ENCODE peak calls at places on chromosomes 3 and 15, in six cellular contexts. C is GM12878, Y is HepG2, P is K562, F is A549, M is endothelial cell of umbilical vein. T is an unnamed sample.

GRCh38 chr15:50341737-50342136 is 13.3 kb downstream of the GABPB1 start:
- DNase-seq in P (no peak), M (no peak), C (no peak), Y (no peak), F (no peak), T (no peak)

GRCh38 chr3:76997733-76998132 is 42.2 kb upstream of the ROBO2 start:
- DNase-seq in Y (no peak), C (no peak), M (no peak), P (no peak), F (no peak), T (no peak)

GRCh38 chr15:80788536-80788935 is 9.4 kb downstream of the CEMIP start:
- DNase-seq in Y (no peak), F (no peak), C (no peak), P (no peak), M (no peak), T (no peak)

GRCh38 chr15:68389936-68390790 is 41.8 kb downstream of the ITGA11 start:
- DNase-seq in F (no peak), P (no peak), M (peak; percentile 80), C (peak; percentile 37), Y (no peak), T (peak; percentile 98)

GRCh38 chr15:91694131-91694828 is 159.2 kb upstream of the SLCO3A1 start:
- DNase-seq in Y (no peak), F (no peak), C (no peak), M (no peak), P (no peak), T (no peak)

GRCh38 chr15:90660195-90660995 is 56.8 kb upstream of the BLM start:
- DNase-seq in C (peak; percentile 86), M (no peak), Y (no peak), P (peak; percentile 92), F (peak; percentile 47), T (peak; percentile 99)

GRCh38 chr15:57286446-57287127 is 89.7 kb upstream of the CGNL1 start:
- DNase-seq in C (no peak), M (no peak), Y (no peak), F (no peak), P (no peak), T (no peak)

GRCh38 chr15:92167413-92167950 is 226.2 kb upstream of the ST8SIA2 start:
- DNase-seq in P (no peak), C (no peak), Y (peak; percentile 47), M (no peak), F (no peak), T (no peak)

GRCh38 chr3:177905173-177905894 is 630.9 kb upstream of the KCNMB2 start:
- DNase-seq in F (no peak), Y (no peak), M (peak; percentile 34), P (no peak), C (no peak), T (no peak)

GRCh38 chr3:151434151-151434890 is 26.5 kb downstream of the IGSF10 start:
- DNase-seq in Y (no peak), F (peak; percentile 77), P (no peak), C (no peak), M (no peak), T (no peak)

GRCh38 chr3:71560665-71561064 is 22.9 kb downstream of the FOXP1 start:
- DNase-seq in Y (no peak), F (no peak), P (no peak), C (no peak), M (no peak), T (no peak)

GRCh38 chr15:57422113-57422754 is 45.9 kb downstream of the CGNL1 start:
- DNase-seq in C (peak; percentile 55), M (peak; percentile 40), Y (peak; percentile 7), F (no peak), P (no peak), T (peak; percentile 83)

GRCh38 chr3:128395500-128396125 is 71.1 kb downstream of the DNAJB8 start:
- DNase-seq in F (no peak), C (no peak), M (peak; percentile 43), Y (no peak), P (peak; percentile 47), T (no peak)

GRCh38 chr15:35243758-35244157 is 158.7 kb upstream of the NANOGP8 start:
- DNase-seq in F (no peak), P (no peak), M (no peak), Y (no peak), C (no peak), T (no peak)

GRCh38 chr3:73610493-73610892 is 14.2 kb downstream of the PDZRN3 start:
- DNase-seq in M (no peak), C (no peak), Y (no peak), P (no peak), F (no peak), T (no peak)
- TF ChIP-seq MYC in M (no peak), C (no peak), Y (no peak), P (no peak), F (no peak), T (no peak)

DNA sequence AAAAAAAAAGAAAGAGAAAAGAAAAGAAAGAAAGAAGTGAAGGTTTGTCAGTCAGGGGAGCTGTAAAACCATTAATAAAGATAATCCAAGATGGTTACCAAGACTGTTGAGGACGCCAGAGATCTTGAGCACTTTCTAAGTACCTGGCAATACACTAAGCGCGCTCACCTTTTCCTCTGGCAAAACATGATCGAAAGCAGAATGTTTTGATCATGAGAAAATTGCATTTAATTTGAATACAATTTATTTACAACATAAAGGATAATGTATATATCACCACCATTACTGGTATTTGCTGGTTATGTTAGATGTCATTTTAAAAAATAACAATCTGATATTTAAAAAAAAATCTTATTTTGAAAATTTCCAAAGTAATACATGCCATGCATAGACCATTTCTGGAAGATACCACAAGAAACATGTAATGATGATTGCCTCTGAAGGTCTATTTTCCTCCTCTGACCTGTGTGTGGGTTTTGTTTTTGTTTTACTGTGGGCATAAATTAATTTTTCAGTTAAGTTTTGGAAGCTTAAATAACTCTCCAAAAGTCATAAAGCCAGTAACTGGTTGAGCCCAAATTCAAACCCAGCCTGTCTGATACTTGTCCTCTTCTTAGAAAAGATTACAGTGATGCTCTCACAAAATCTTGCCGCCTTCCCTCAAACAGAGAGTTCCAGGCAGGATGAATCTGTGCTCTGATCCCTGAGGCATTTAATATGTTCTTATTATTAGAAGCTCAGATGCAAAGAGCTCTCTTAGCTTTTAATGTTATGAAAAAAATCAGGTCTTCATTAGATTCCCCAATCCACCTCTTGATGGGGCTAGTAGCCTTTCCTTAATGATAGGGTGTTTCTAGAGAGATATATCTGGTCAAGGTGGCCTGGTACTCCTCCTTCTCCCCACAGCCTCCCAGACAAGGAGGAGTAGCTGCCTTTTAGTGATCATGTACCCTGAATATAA is 2.0 kb downstream of the B2M start:
- DNase-seq in F (peak; percentile 60), Y (peak; percentile 27), C (no peak), M (peak; percentile 55), P (peak; percentile 64), T (peak; percentile 52)
- TF ChIP-seq POLR2A in F (no peak), Y (no peak), C (peak; percentile 46), M (no peak), P (no peak), T (no peak)

DNA sequence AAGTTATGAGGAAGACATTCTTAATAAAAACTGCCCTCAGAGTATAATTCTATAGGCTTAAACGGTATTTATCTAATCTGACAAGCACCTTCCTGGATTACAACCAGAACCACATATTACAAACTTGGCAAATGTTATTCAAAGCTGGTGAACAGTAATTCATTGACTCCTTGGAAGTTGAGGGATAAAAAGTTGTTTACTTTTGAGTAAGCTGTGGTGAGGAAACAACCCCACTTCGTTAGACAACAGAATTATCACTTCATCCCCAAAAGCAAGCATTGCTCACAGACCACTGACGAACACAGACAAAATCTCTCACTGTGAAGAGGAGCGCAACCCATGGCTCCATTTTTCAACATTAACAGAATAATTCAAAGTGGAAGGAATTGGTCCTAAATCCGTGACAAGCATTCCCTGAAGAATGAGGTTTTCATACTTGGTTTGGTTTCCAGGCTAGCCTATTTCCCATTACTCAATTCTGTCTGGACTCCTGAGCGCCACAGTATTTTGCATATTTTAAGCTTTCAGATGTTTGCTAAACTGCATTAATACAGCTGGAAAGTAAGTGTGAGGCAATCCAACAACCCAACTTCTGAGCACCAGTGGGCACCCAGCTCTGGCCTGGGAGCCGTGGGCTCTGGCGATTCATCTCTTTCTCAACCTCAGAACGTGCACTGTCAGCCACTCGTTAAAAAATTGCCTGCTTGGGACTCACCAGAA is 32.6 kb downstream of the LRIG1 start:
- DNase-seq in C (no peak), Y (no peak), P (no peak), F (no peak), M (no peak), T (no peak)
- TF ChIP-seq MAX in C (no peak), Y (no peak), P (no peak), F (no peak), M (no peak), T (no peak)

GRCh38 chr3:9250236-9250635 is 790 bp upstream of the SRGAP3 start:
- DNase-seq in P (no peak), Y (no peak), F (no peak), C (no peak), M (no peak), T (peak; percentile 43)

GRCh38 chr3:9253327-9253726 is 3.9 kb upstream of the SRGAP3 start:
- DNase-seq in F (no peak), P (no peak), C (no peak), M (no peak), Y (no peak), T (no peak)

GRCh38 chr3:9249273-9250192 is at the start of gene SRGAP3:
- DNase-seq in C (peak; percentile 73), M (peak; percentile 89), P (peak; percentile 82), Y (peak; percentile 91), F (peak; percentile 86), T (peak; percentile 94)

GRCh38 chr3:9248232-9249191 is 934 bp downstream of the SRGAP3 start:
- DNase-seq in Y (no peak), F (no peak), P (no peak), M (no peak), C (no peak), T (no peak)

DNA sequence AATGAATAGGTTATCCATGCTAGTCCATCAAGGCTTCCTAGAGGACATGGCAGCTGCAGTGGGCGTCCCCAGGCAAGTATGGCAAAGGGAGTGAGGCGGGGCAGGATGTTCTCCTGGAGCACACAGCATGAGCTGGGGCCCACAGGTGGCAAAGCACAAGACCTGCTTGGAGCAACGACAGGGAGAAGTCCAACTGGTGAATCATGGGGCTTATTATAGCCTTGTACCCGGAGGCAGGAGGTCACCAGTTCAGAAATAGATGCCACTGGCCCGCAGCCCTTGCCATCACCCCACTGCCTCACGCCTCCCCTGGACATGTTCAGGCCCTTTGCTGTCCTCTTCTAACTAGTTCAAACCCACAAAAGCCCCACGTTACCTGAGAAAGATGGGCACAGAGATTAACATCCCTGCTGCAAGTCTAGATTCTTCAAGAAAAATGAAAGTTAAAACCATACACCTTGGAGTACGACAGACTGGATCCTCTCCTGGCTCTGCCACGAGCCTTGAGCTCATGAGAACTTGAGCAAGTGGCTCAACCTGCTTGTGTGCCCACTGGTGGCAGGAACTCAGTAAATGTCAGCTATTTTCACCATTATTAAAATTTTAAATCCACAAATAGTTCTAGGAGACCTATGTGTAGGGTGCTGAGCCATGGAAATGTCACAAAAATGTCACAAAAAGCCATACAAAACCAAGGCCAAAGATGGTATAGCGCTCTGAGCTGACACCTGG is 1.8 kb upstream of the SRGAP3 start:
- DNase-seq in P (no peak), Y (no peak), C (no peak), F (no peak), M (no peak), T (no peak)
- TF ChIP-seq MYC in P (no peak), Y (no peak), C (no peak), F (no peak), M (no peak), T (no peak)

T was measured in NB4.